ENCODE peak calls at places on chromosomes 6 and 20, in eight cellular contexts. P, M, H, E, Z, T, U and R are unnamed samples. For H3K4me1, the result is how much of the 10 kb centered on the place peaks cover.

GRCh38 chr20:47708953-47709833 is 76.1 kb downstream of the SULF2 start:
- DNase-seq in P (no peak), M (no peak), H (no peak), E (no peak), Z (no peak), T (no peak), U (no peak), R (no peak)

GRCh38 chr20:32474967-32475819 is 109.9 kb downstream of the NOL4L start:
- DNase-seq in P (peak), M (peak), H (peak), E (peak), Z (peak), T (peak), U (peak), R (peak)

GRCh38 chr6:90126178-90126577 is 170.5 kb downstream of the BACH2 start:
- DNase-seq in P (no peak), M (no peak), H (no peak), E (no peak), Z (no peak), T (no peak), U (no peak), R (no peak)

GRCh38 chr6:52513464-52513863 is 63.4 kb downstream of the TRAM2 start:
- DNase-seq in P (no peak), M (no peak), H (no peak), E (no peak), Z (no peak), T (no peak), U (no peak), R (no peak)

GRCh38 chr6:39309942-39310531 is 4.2 kb downstream of the KCNK17 start:
- DNase-seq in P (peak), M (peak), H (peak), E (peak), Z (peak), T (peak), U (peak), R (peak)

GRCh38 chr6:45880139-45880538 is 135.5 kb downstream of the CLIC5 start:
- DNase-seq in P (no peak), M (no peak), H (no peak), E (no peak), Z (no peak), T (no peak), U (no peak), R (no peak)

GRCh38 chr6:14396826-14397517 is 279.4 kb downstream of the CD83 start:
- DNase-seq in P (no peak), M (no peak), H (peak), E (peak), Z (no peak), T (no peak), U (peak), R (no peak)

GRCh38 chr6:44000164-44000842 is 126.9 kb downstream of the MRPL14 start:
- DNase-seq in P (no peak), M (no peak), H (no peak), E (peak), Z (no peak), T (no peak), U (peak), R (no peak)

GRCh38 chr6:5843078-5843477 is 163.6 kb downstream of the NRN1 start:
- DNase-seq in P (no peak), M (no peak), H (no peak), E (no peak), Z (no peak), T (no peak), U (no peak), R (no peak)

GRCh38 chr6:56343295-56343694 is 95.9 kb upstream of the COL21A1 start:
- DNase-seq in P (no peak), M (no peak), H (no peak), E (no peak), Z (no peak), T (no peak), U (no peak), R (no peak)

GRCh38 chr6:10170816-10171215 is 244.1 kb downstream of the TFAP2A start:
- DNase-seq in P (no peak), M (no peak), H (no peak), E (no peak), Z (no peak), T (no peak), U (no peak), R (no peak)

GRCh38 chr20:10077886-10078285 is 43.1 kb downstream of the ANKEF1 start:
- DNase-seq in P (no peak), M (no peak), H (no peak), E (no peak), Z (no peak), T (no peak), U (no peak), R (no peak)

GRCh38 chr6:81694855-81695254 is 57.6 kb downstream of the TENT5A start:
- DNase-seq in P (no peak), M (no peak), H (no peak), E (no peak), Z (no peak), T (no peak), U (no peak), R (no peak)

GRCh38 chr6:901696-902455 is 208.9 kb upstream of the EXOC2 start:
- DNase-seq in P (no peak), M (no peak), H (no peak), E (no peak), Z (no peak), T (no peak), U (no peak), R (no peak)

GRCh38 chr6:112936476-112936875 is 589.3 kb downstream of the RFPL4B start:
- DNase-seq in P (no peak), M (no peak), H (no peak), E (peak), Z (no peak), T (no peak), U (no peak), R (no peak)

GRCh38 chr6:140388141-140388802 is 1013.8 kb upstream of the CITED2 start:
- DNase-seq in P (peak), M (no peak), H (no peak), E (peak), Z (no peak), T (no peak), U (no peak), R (no peak)

GRCh38 chr6:45310118-45310788 is 17.9 kb upstream of the RUNX2 start:
- DNase-seq in P (no peak), M (no peak), H (no peak), E (no peak), Z (no peak), T (no peak), U (no peak), R (no peak)

GRCh38 chr6:13712485-13712990 is 903 bp upstream of the RANBP9 start:
- DNase-seq in P (no peak), M (no peak), H (no peak), E (peak), Z (no peak), T (no peak), U (no peak), R (no peak)

GRCh38 chr6:106107043-106107613 is 21.0 kb downstream of the PRDM1 start:
- DNase-seq in P (no peak), M (no peak), H (no peak), E (no peak), Z (no peak), T (no peak), U (no peak), R (no peak)

GRCh38 chr6:21082091-21082490 is 511.5 kb upstream of the SOX4 start:
- DNase-seq in P (no peak), M (no peak), H (no peak), E (no peak), Z (no peak), T (no peak), U (no peak), R (no peak)

GRCh38 chr20:3383878-3384495 is 23.5 kb downstream of the DNAAF9 start:
- DNase-seq in P (no peak), M (no peak), H (no peak), E (no peak), Z (no peak), T (no peak), U (no peak), R (no peak)
- H3K4me3 ChIP-seq in P (no peak), M (no peak), H (no peak), E (no peak), Z (no peak), T (no peak), U (no peak), R (no peak)

GRCh38 chr6:30880563-30881252 is 3.6 kb upstream of the DDR1 start:
- DNase-seq in P (no peak), M (no peak), H (no peak), E (no peak), Z (no peak), T (no peak), U (no peak), R (no peak)

GRCh38 chr6:30875244-30876038 is 8.9 kb upstream of the DDR1 start:
- DNase-seq in P (no peak), M (no peak), H (no peak), E (no peak), Z (peak), T (no peak), U (no peak), R (no peak)

GRCh38 chr6:30879684-30880427 is 4.5 kb upstream of the DDR1 start:
- DNase-seq in P (no peak), M (no peak), H (no peak), E (no peak), Z (no peak), T (no peak), U (no peak), R (no peak)

GRCh38 chr6:30876039-30876730 is 8.1 kb upstream of the DDR1 start:
- DNase-seq in P (no peak), M (peak), H (no peak), E (peak), Z (peak), T (peak), U (no peak), R (peak)

DNA sequence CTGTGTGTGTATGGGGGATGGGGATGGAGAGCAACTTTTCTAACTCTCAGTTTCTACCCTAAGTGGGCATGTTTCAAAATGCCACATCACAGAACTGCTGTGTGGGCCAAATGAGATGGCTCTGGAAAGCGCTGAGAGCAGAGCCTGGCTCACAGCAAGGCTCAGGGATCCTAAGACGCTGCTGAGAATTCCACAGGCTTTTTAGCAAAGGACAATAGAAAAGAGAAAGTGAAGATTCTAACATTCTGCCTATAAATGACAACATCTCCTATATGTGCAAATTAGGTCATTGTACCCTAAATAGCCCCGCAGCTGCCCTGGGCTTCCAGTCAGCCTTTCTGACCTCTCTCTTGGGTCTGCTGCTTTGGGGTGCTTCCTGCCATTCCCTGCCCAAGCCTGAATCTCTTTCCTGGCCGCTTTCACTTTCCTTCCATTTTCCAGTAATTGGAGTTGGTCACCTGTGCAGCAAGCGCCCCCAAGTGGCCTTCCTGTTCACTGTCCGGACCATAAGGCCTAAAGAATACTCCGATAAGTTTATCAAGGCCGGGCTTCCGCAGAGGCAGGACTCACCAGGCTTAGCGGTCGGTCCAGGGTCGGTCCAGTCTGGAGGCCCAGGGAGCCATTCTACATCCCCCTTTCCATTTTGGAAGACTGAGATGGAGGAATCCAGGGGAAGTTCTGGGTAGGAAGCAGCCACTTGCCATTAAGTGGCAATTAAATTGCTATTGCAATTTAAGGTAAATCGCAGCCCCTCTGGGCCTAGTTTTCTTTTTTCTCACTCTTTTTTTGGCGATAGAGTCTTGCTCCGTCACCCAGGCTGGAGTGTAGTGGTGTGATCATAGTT is 6.7 kb upstream of the DDR1 start:
- DNase-seq in P (peak), M (peak), H (peak), E (peak), Z (peak), T (peak), U (peak), R (peak)
- TF ChIP-seq POLR2A in P (no peak), M (no peak), H (peak), E (no peak), Z (peak), T (peak), U (no peak), R (no peak)

GRCh38 chr6:28587011-28587745 is 61.5 kb downstream of the GPX5 start:
- DNase-seq in P (peak), M (no peak), H (no peak), E (no peak), Z (peak), T (peak), U (peak), R (peak)
- H3K4me1 ChIP-seq in P (under half), M (under half), H (under half), E (under half), Z (under half), T (under half), U (under half), R (under half)

DNA sequence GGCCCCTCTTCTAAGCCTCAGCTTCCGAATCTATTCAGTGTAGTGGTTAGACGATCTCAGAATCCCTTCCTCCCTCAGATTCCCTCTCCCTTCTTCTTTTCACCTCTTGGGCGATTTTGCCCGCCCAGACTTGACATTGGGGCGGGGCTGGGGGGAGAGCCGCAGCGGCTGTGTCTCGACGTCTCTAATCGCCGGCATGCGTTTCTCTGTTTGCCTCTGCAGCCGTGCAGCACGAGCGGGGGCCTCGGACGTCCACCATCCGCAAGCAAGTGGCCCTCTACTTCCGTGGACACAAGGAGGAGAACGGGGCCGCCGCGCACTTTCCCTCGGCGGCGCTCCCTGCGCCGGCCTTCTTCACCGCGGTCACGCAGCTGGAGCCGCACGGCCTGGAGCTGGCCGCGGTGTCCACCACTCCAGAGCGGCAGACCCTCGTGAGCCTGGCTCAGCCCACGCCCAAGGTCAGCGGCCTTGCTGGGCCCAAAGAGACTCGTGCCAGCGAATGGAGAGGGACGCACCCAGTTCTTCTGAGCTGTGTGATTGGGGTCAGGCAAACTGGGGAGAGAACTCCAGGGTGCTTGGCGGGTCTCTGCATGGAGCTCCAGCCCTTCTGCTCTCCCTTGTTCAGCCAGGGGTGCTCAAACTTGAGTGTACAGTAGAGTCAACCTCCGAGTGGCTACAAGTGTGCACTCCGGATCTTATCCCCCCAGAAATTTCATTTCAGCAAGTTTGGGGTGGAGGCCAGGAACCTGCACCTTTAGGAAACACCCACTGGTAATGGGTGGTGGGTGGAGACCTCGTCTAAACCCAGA is 10.7 kb downstream of the NR2E1 start:
- DNase-seq in P (no peak), M (no peak), H (no peak), E (no peak), Z (no peak), T (no peak), U (no peak), R (no peak)
- H3K4me3 ChIP-seq in P (no peak), M (no peak), H (peak), E (no peak), Z (no peak), T (peak), U (peak), R (no peak)

GRCh38 chr6:2765896-2766766 is 938 bp downstream of the WRNIP1 start:
- DNase-seq in P (peak), M (peak), H (no peak), E (peak), Z (peak), T (peak), U (peak), R (no peak)
- TF ChIP-seq POLR2A in P (no peak), M (no peak), H (no peak), E (no peak), Z (no peak), T (no peak), U (no peak), R (no peak)

DNA sequence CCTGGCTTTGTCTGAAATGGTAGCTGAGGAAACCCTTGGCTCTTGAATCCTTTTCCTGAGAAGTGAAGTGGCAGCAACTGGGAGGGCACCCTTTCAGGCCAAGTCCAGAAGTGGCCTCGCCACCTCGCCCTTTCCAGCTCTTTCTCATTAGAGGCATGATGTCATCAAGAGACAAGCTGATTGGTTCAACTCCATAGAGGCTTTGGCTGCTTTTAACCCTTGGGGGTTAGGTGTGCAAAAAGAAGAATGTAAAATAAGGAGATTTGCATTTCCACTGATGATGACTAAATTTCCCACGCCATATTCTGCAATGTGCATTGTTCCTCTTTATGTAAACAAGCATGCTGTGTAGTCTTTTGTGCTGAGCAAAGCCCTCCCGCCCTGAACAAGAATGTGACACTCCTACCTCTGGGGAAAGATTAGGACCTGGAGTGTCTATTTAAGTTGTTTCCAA is 116.5 kb downstream of the TCP11 start:
- DNase-seq in P (peak), M (no peak), H (no peak), E (peak), Z (no peak), T (no peak), U (no peak), R (no peak)
- H3K4me1 ChIP-seq in P (under half), M (half or more), H (half or more), E (under half), Z (under half), T (half or more), U (half or more), R (under half)

GRCh38 chr6:33316603-33317417 is 734 bp downstream of the ZBTB22 start:
- DNase-seq in P (no peak), M (peak), H (peak), E (no peak), Z (no peak), T (peak), U (peak), R (no peak)

GRCh38 chr6:33317418-33317667 is 201 bp downstream of the ZBTB22 start:
- DNase-seq in P (no peak), M (no peak), H (peak), E (no peak), Z (no peak), T (peak), U (no peak), R (no peak)

GRCh38 chr6:33317668-33318425 is at the start of gene ZBTB22:
- DNase-seq in P (peak), M (peak), H (peak), E (peak), Z (peak), T (peak), U (peak), R (peak)

GRCh38 chr6:33319939-33320314 is 2.4 kb upstream of the ZBTB22 start:
- DNase-seq in P (no peak), M (no peak), H (no peak), E (no peak), Z (no peak), T (no peak), U (no peak), R (no peak)

DNA sequence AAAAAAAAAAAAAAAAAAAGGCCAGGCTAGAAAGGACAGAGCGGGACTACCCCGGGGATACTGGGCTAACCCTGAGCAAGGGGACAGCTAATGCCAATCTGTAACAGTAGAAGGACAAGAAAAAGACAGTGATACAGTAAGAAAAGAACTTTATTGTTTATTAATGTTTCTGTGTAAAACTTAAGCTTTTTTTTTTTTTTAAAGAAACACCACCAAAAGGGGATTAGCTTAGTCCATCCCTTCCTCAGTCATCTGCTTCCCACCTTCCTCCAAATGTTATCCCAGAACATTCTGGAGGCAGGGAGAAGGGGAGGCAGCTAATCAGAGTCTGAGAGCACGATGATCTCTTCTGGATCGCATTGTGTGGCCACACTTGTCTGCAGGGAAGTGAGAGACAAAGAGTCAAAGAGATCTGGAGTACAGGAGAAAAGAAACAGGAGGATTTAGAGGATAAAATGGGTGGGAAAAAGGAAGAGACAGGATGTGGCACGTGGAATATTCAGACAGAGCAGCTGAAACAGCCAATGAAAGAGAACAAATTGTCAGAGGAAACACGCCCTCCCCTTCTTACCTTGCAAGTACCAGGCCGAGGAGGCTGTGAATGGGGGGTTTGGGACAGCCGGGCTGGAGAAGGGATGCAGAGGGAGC is 1.0 kb upstream of the ZBTB22 start:
- DNase-seq in P (no peak), M (no peak), H (no peak), E (no peak), Z (no peak), T (peak), U (no peak), R (no peak)
- H3K4me3 ChIP-seq in P (peak), M (peak), H (peak), E (no peak), Z (peak), T (peak), U (peak), R (peak)

DNA sequence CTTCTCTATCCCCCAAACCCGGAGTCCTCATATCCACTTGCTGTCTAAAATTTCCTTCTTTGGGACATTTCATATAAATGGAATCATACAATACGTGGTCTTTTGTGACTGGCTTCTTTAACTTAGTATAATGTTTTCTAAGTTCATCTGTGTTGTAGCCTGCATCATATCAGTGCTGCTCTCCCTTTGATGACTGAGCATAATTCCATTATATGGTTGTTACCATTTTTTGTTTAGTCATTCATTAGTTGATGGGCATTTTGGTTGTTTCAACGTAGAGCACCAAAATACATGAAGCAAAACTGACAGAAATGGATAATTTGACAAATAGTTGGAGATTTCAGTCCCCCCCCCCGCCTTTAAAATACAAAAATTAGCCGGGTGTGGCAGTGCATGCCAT is 71.5 kb downstream of the ZFAND3 start:
- DNase-seq in P (no peak), M (no peak), H (no peak), E (no peak), Z (no peak), T (no peak), U (no peak), R (no peak)
- TF ChIP-seq POLR2A in P (no peak), M (no peak), H (no peak), E (no peak), Z (no peak), T (no peak), U (no peak), R (no peak)